ENCODE peak calls at places on chromosomes 2 and 18, in six cellular contexts. L, A, H, B, D and Q are unnamed samples.

GRCh38 chr2:119181391-119181790 is 22.8 kb upstream of the C1QL2 start:
- DNase-seq in L (no peak), A (no peak), H (no peak), B (no peak), D (no peak), Q (no peak)

GRCh38 chr18:22088976-22089375 is 80.4 kb upstream of the GATA6 start:
- DNase-seq in L (no peak), A (no peak), H (no peak), B (no peak), D (no peak), Q (no peak)

GRCh38 chr18:69205925-69206324 is 194.8 kb upstream of the DOK6 start:
- DNase-seq in L (no peak), A (no peak), H (no peak), B (no peak), D (no peak), Q (no peak)

GRCh38 chr2:189285962-189286648 is 106.5 kb upstream of the COL5A2 start:
- DNase-seq in L (no peak), A (no peak), H (no peak), B (no peak), D (no peak), Q (no peak)

GRCh38 chr18:22865354-22866116 is 67.6 kb upstream of the RBBP8 start:
- DNase-seq in L (peak), A (no peak), H (no peak), B (no peak), D (no peak), Q (no peak)

GRCh38 chr2:171086352-171087290 is 74.1 kb downstream of the TLK1 start:
- DNase-seq in L (peak), A (peak), H (peak), B (no peak), D (peak), Q (no peak)

GRCh38 chr2:143524001-143524608 is 394.9 kb downstream of the ARHGAP15 start:
- DNase-seq in L (no peak), A (no peak), H (no peak), B (no peak), D (no peak), Q (no peak)

GRCh38 chr2:157786663-157787363 is 89.3 kb downstream of the ACVR1 start:
- DNase-seq in L (no peak), A (no peak), H (no peak), B (no peak), D (no peak), Q (no peak)

GRCh38 chr18:40037386-40037785 is 1917.6 kb upstream of the PIK3C3 start:
- DNase-seq in L (no peak), A (no peak), H (no peak), B (no peak), D (no peak), Q (no peak)

GRCh38 chr18:12531747-12532146 is 124.0 kb downstream of the PRELID3A start:
- DNase-seq in L (no peak), A (no peak), H (no peak), B (no peak), D (no peak), Q (no peak)

GRCh38 chr18:9135912-9136314 is 668 bp upstream of the ANKRD12 start:
- DNase-seq in L (peak), A (peak), H (no peak), B (no peak), D (peak), Q (no peak)

GRCh38 chr2:208595386-208596275 is 189.0 kb downstream of the PTH2R start:
- DNase-seq in L (peak), A (peak), H (no peak), B (no peak), D (peak), Q (no peak)

GRCh38 chr2:3288455-3289163 is 89.0 kb downstream of the EIPR1 start:
- DNase-seq in L (no peak), A (no peak), H (no peak), B (no peak), D (no peak), Q (no peak)

GRCh38 chr18:21314721-21315120 is 72.7 kb downstream of the GREB1L start:
- DNase-seq in L (no peak), A (peak), H (no peak), B (no peak), D (no peak), Q (no peak)

GRCh38 chr2:47631840-47632398 is 151.0 kb upstream of the MSH6 start:
- DNase-seq in L (peak), A (peak), H (no peak), B (no peak), D (no peak), Q (no peak)

GRCh38 chr2:218027426-218028188 is 24.8 kb upstream of the TNS1 start:
- DNase-seq in L (no peak), A (no peak), H (no peak), B (no peak), D (no peak), Q (no peak)

GRCh38 chr18:44840053-44840826 is 159.6 kb downstream of the SETBP1 start:
- DNase-seq in L (no peak), A (no peak), H (no peak), B (no peak), D (peak), Q (no peak)

GRCh38 chr2:186605041-186605440 is 15.2 kb downstream of the ITGAV start:
- DNase-seq in L (no peak), A (no peak), H (no peak), B (no peak), D (no peak), Q (no peak)

GRCh38 chr18:8349608-8350323 is 259.5 kb upstream of the RAB12 start:
- DNase-seq in L (no peak), A (no peak), H (no peak), B (no peak), D (no peak), Q (no peak)

GRCh38 chr2:109125595-109126500 is 3.2 kb upstream of the SH3RF3 start:
- DNase-seq in L (no peak), A (peak), H (no peak), B (no peak), D (no peak), Q (no peak)

GRCh38 chr2:3126686-3127278 is 250.8 kb downstream of the EIPR1 start:
- DNase-seq in L (no peak), A (no peak), H (no peak), B (no peak), D (no peak), Q (no peak)

GRCh38 chr2:127201452-127201851 is 18.6 kb downstream of the CYP27C1 start:
- DNase-seq in L (no peak), A (no peak), H (no peak), B (no peak), D (no peak), Q (no peak)

GRCh38 chr2:67548317-67549095 is 151.4 kb downstream of the ETAA1 start:
- DNase-seq in L (no peak), A (no peak), H (no peak), B (no peak), D (peak), Q (no peak)

GRCh38 chr18:67766930-67767329 is 250.4 kb upstream of the DSEL start:
- DNase-seq in L (peak), A (no peak), H (no peak), B (no peak), D (no peak), Q (no peak)

GRCh38 chr18:68186039-68186438 is 528.9 kb downstream of the TMX3 start:
- DNase-seq in L (no peak), A (no peak), H (no peak), B (no peak), D (no peak), Q (no peak)

GRCh38 chr18:13370995-13371625 is 152.6 kb downstream of the LDLRAD4 start:
- DNase-seq in L (no peak), A (no peak), H (no peak), B (no peak), D (no peak), Q (no peak)

GRCh38 chr18:58862851-58863538 is 1.7 kb upstream of the ZNF532 start:
- DNase-seq in L (no peak), A (peak), H (no peak), B (no peak), D (peak), Q (no peak)